ENCODE peak calls at places on chromosome 14, in ten cellular contexts. F is activated B cell treated with CpG ODN at 0.5 μM for 24 hours, P is ecto neural progenitor cell, U is AG08396, T is ovary, V is T1000, Z is Caki2, M is mammary epithelial cell, O is HTR-8/SVneo, H is smooth muscle cell of the brain vasculature. K is an unnamed sample.

GRCh38 chr14:104424406-104425072 is 155.0 kb upstream of the C14orf180 start:
- DNase-seq in F (no peak), P (peak), U (no peak), T (peak), V (no peak), Z (peak), M (no peak), O (no peak), H (no peak), K (no peak)

GRCh38 chr14:55160989-55161388 is 30.4 kb downstream of the DLGAP5 start:
- DNase-seq in F (no peak), P (no peak), U (no peak), T (no peak), V (no peak), Z (peak), M (peak), O (peak), H (no peak), K (peak)

GRCh38 chr14:25132734-25133422 is 82.9 kb upstream of the STXBP6 start:
- DNase-seq in F (peak), P (peak), U (peak), T (peak), V (peak), Z (peak), M (peak), O (peak), H (no peak), K (peak)

GRCh38 chr14:98070521-98070920 is 1201.5 kb downstream of the BCL11B start:
- DNase-seq in F (no peak), P (no peak), U (no peak), T (no peak), V (no peak), Z (no peak), M (no peak), O (no peak), H (no peak), K (no peak)

GRCh38 chr14:98974113-98974512 is 297.9 kb downstream of the BCL11B start:
- DNase-seq in F (no peak), P (no peak), U (no peak), T (no peak), V (no peak), Z (no peak), M (no peak), O (no peak), H (no peak), K (no peak)

GRCh38 chr14:90500665-90501370 is 104.0 kb downstream of the CALM1 start:
- DNase-seq in F (no peak), P (no peak), U (no peak), T (peak), V (no peak), Z (no peak), M (no peak), O (no peak), H (no peak), K (no peak)

GRCh38 chr14:63933110-63933509 is 80.3 kb downstream of the SYNE2 start:
- DNase-seq in F (no peak), P (no peak), U (no peak), T (no peak), V (no peak), Z (no peak), M (peak), O (no peak), H (no peak), K (no peak)

GRCh38 chr14:43198465-43198864 is 1308.6 kb downstream of the FSCB start:
- DNase-seq in F (no peak), P (no peak), U (no peak), T (no peak), V (no peak), Z (no peak), M (no peak), O (no peak), H (no peak), K (no peak)

GRCh38 chr14:34498684-34499412 is 36.8 kb upstream of the SPTSSA start:
- DNase-seq in F (no peak), P (no peak), U (no peak), T (no peak), V (no peak), Z (peak), M (peak), O (peak), H (no peak), K (no peak)

GRCh38 chr14:99055816-99056215 is 216.2 kb downstream of the BCL11B start:
- DNase-seq in F (no peak), P (no peak), U (no peak), T (no peak), V (no peak), Z (no peak), M (no peak), O (no peak), H (no peak), K (no peak)

GRCh38 chr14:73264896-73265720 is 27.8 kb downstream of the PAPLN start:
- DNase-seq in F (no peak), P (no peak), U (peak), T (no peak), V (no peak), Z (no peak), M (no peak), O (no peak), H (no peak), K (no peak)

GRCh38 chr14:105019861-105020814 is 745 bp downstream of the CDCA4 start:
- DNase-seq in F (no peak), P (peak), U (peak), T (peak), V (no peak), Z (no peak), M (no peak), O (no peak), H (no peak), K (peak)

GRCh38 chr14:98940693-98941437 is 331.1 kb downstream of the BCL11B start:
- DNase-seq in F (no peak), P (no peak), U (no peak), T (no peak), V (no peak), Z (no peak), M (no peak), O (no peak), H (no peak), K (no peak)

GRCh38 chr14:73472182-73473114 is 14.1 kb upstream of the NUMB start:
- DNase-seq in F (no peak), P (no peak), U (peak), T (no peak), V (no peak), Z (peak), M (peak), O (peak), H (no peak), K (no peak)

GRCh38 chr14:104362761-104363605 is 216.6 kb upstream of the C14orf180 start:
- DNase-seq in F (no peak), P (no peak), U (no peak), T (peak), V (no peak), Z (no peak), M (no peak), O (no peak), H (no peak), K (no peak)

GRCh38 chr14:74240794-74241610 is 1.8 kb downstream of the VSX2 start:
- DNase-seq in F (no peak), P (peak), U (peak), T (no peak), V (no peak), Z (no peak), M (no peak), O (no peak), H (no peak), K (peak)

GRCh38 chr14:99155173-99155777 is 116.7 kb downstream of the BCL11B start:
- DNase-seq in F (no peak), P (peak), U (no peak), T (no peak), V (no peak), Z (no peak), M (no peak), O (no peak), H (no peak), K (no peak)

GRCh38 chr14:69772082-69773017 is 5.4 kb downstream of the SRSF5 start:
- DNase-seq in F (no peak), P (peak), U (no peak), T (no peak), V (no peak), Z (no peak), M (no peak), O (no peak), H (no peak), K (no peak)

GRCh38 chr14:55976619-55977018 is 141.6 kb upstream of the PELI2 start:
- DNase-seq in F (no peak), P (no peak), U (no peak), T (no peak), V (no peak), Z (no peak), M (no peak), O (no peak), H (no peak), K (no peak)

GRCh38 chr14:99255621-99256482 is 16.1 kb downstream of the BCL11B start:
- DNase-seq in F (no peak), P (no peak), U (no peak), T (no peak), V (no peak), Z (no peak), M (no peak), O (no peak), H (no peak), K (no peak)

GRCh38 chr14:77372304-77372841 is 4.5 kb downstream of the TMED8 start:
- DNase-seq in F (no peak), P (no peak), U (peak), T (no peak), V (no peak), Z (peak), M (no peak), O (no peak), H (no peak), K (peak)

K was measured in memory B cell.